ENCODE peak calls at places on chromosome 10, in five cellular contexts. A is tibial artery, E is IMR-90, G is heart right ventricle, F is psoas muscle. H is an unnamed sample. For H3K4me1, the result is how much of the 10 kb centered on the place peaks cover.

GRCh38 chr10:17147884-17148494 is 18.4 kb upstream of the CUBN start:
- DNase-seq in G (no peak), F (no peak), A (no peak), E (peak), H (no peak)

GRCh38 chr10:102758226-102758932 is 14.6 kb downstream of the WBP1L start:
- DNase-seq in A (no peak), G (no peak), F (no peak), E (no peak), H (no peak)

GRCh38 chr10:114261116-114261515 is 22.1 kb downstream of the VWA2 start:
- DNase-seq in A (no peak), E (peak), F (no peak), G (no peak), H (peak)

GRCh38 chr10:109183366-109183765 is 739.9 kb downstream of the XPNPEP1 start:
- DNase-seq in A (no peak), F (no peak), G (no peak), E (peak), H (no peak)

GRCh38 chr10:113927440-113927839 is 73.0 kb downstream of the NHLRC2 start:
- DNase-seq in A (no peak), F (no peak), G (no peak), E (no peak), H (no peak)

GRCh38 chr10:26555719-26556368 is 117.7 kb downstream of the APBB1IP start:
- DNase-seq in A (peak), F (peak), G (no peak), E (no peak), H (no peak)

GRCh38 chr10:119862524-119862923 is 10.1 kb downstream of the MCMBP start:
- DNase-seq in A (no peak), E (no peak), F (no peak), G (no peak), H (no peak)

GRCh38 chr10:130352291-130352645 is 216.1 kb downstream of the GLRX3 start:
- DNase-seq in A (no peak), E (no peak), G (no peak), F (no peak), H (no peak)

GRCh38 chr10:132675031-132675740 is 110.8 kb downstream of the NKX6-2 start:
- DNase-seq in F (no peak), G (no peak), A (peak), E (no peak), H (no peak)

GRCh38 chr10:121662531-121662930 is 64.3 kb upstream of the FGFR2 start:
- DNase-seq in F (no peak), E (no peak), A (no peak), G (no peak), H (no peak)

GRCh38 chr10:94062611-94063010 is 68.9 kb downstream of the PLCE1 start:
- DNase-seq in A (no peak), F (no peak), G (no peak), E (no peak), H (no peak)

GRCh38 chr10:123888751-123889150 is 2.9 kb downstream of the CPXM2 start:
- DNase-seq in G (no peak), F (no peak), E (no peak), A (no peak), H (no peak)

GRCh38 chr10:123993534-123994416 is 99.6 kb downstream of the CHST15 start:
- DNase-seq in F (no peak), A (peak), G (no peak), E (no peak), H (no peak)

GRCh38 chr10:88113232-88113631 is 249.8 kb downstream of the PTEN start:
- DNase-seq in G (peak), E (no peak), A (no peak), F (no peak), H (no peak)

GRCh38 chr10:74753295-74754211 is 72.8 kb upstream of the KAT6B start:
- DNase-seq in A (peak), F (no peak), E (peak), G (no peak), H (peak)

GRCh38 chr10:120477006-120477722 is 20.1 kb downstream of the PLPP4 start:
- DNase-seq in E (no peak), G (no peak), A (no peak), F (no peak), H (no peak)

GRCh38 chr10:1654811-1655356 is 82.4 kb downstream of the ADARB2 start:
- DNase-seq in F (no peak), A (peak), G (no peak), E (no peak), H (no peak)

GRCh38 chr10:47311193-47311899 is 10.9 kb upstream of the GDF2 start:
- DNase-seq in F (no peak), G (no peak), A (no peak), E (no peak), H (peak)

GRCh38 chr10:95260909-95261552 is 29.8 kb downstream of the PDLIM1 start:
- DNase-seq in E (peak), G (no peak), A (no peak), F (no peak), H (peak)

GRCh38 chr10:114412907-114413386 is 8.6 kb upstream of the AFAP1L2 start:
- DNase-seq in G (no peak), E (peak), A (no peak), F (peak), H (no peak)

GRCh38 chr10:22986771-22987542 is 59.1 kb downstream of the ARMC3 start:
- DNase-seq in E (peak), G (no peak), F (no peak), A (no peak), H (no peak)

GRCh38 chr10:95415631-95416031 is 124.8 kb upstream of the PDLIM1 start:
- DNase-seq in A (peak), G (peak), F (peak), E (no peak), H (no peak)

GRCh38 chr10:113381906-113382562 is 170.8 kb upstream of the HABP2 start:
- DNase-seq in A (no peak), G (no peak), F (no peak), E (peak), H (no peak)

GRCh38 chr10:21926949-21927348 is 76.6 kb downstream of the DNAJC1 start:
- DNase-seq in F (no peak), A (no peak), E (peak), G (no peak), H (peak)

GRCh38 chr10:27618036-27618615 is 114.0 kb downstream of the RAB18 start:
- DNase-seq in G (no peak), E (no peak), F (no peak), A (no peak), H (no peak)

GRCh38 chr10:79057481-79058275 is 11.1 kb upstream of the ZMIZ1 start:
- DNase-seq in G (no peak), E (no peak), A (peak), F (peak), H (no peak)

GRCh38 chr10:119370972-119371703 is 163.8 kb downstream of the GRK5 start:
- DNase-seq in E (peak), G (peak), A (peak), F (peak), H (no peak)

GRCh38 chr10:12081470-12081869 is 12.7 kb downstream of the DHTKD1 start:
- DNase-seq in A (no peak), F (no peak), G (no peak), E (no peak), H (no peak)

GRCh38 chr10:26331376-26331775 is 106.8 kb upstream of the APBB1IP start:
- DNase-seq in G (no peak), F (no peak), E (no peak), A (no peak), H (no peak)

GRCh38 chr10:124066744-124067714 is 26.4 kb downstream of the CHST15 start:
- DNase-seq in G (no peak), F (no peak), E (no peak), A (no peak), H (no peak)

GRCh38 chr10:69473304-69473985 is 22.2 kb downstream of the TSPAN15 start:
- DNase-seq in F (no peak), A (no peak), G (no peak), E (no peak), H (no peak)

DNA sequence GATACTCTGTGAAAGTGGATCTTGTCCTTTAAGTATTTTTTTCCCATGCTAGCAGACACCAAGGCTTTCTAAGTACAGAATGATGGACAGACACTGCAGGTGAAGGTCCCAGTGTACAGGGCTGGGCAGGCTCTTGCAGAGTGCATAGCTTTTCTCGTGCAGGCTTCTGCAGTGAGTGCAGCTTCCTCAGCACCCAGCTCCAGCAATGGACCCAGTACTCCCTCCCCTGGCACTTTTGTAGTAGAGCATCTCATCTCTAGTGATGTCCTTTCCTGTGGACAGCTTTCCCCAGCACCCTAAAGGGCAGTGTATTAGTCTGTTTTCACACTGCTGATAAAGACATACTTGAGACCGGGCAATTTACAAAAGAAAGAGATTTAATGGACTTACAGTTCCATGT is 104.3 kb downstream of the CUL2 start:
- DNase-seq in G (no peak), F (no peak), A (no peak), E (no peak), H (no peak)
- TF ChIP-seq CTCF in G (no peak), F (no peak), A (no peak), E (peak), H (peak)

GRCh38 chr10:44967596-44967995 is 8.0 kb downstream of the RASSF4 start:
- DNase-seq in G (no peak), A (peak), E (no peak), F (no peak), H (no peak)
- H3K4me1 ChIP-seq in G (under half), A (half or more), E (under half), F (half or more), H (under half)

GRCh38 chr10:48535416-48536225 is 69.3 kb downstream of the ARHGAP22 start:
- DNase-seq in G (no peak), E (no peak), F (no peak), A (no peak), H (no peak)
- TF ChIP-seq CTCF in G (no peak), E (no peak), F (no peak), A (no peak), H (peak)

DNA sequence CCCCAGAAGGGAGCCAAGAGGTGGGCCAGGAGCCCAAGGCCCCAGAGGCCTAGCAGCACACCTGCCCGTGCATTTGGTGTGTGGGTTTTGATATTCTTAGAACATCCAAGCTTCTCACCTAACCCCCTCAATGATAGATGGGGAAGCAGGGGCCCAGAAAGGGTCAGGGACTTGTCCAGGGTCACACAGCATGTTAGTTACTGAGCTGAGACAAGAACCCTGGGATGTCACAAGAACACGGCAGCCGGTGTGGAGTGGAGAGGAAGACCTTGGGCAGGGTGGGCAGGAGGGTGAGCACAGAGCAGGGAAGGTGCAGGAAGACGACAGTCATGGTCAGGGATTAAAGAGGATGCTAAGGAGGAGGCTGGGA is 44.3 kb downstream of the UNC5B start:
- DNase-seq in E (no peak), F (no peak), G (no peak), A (no peak), H (no peak)
- H3K4me1 ChIP-seq in E (under half), F (under half), G (under half), A (under half), H (under half)

H was measured in foreskin keratinocyte.